ENCODE peak calls at places on chromosome 13, in five cellular contexts. Z is A673; R is MM.1S; L is breast epithelium; X is CD8-positive, alpha-beta memory T cell. I is an unnamed sample.

GRCh38 chr13:61880576-61881283 is 465.1 kb upstream of the PCDH20 start:
- DNase-seq in Z (peak; percentile 73), R (peak; percentile 35), L (no peak), X (no peak), I (no peak)

GRCh38 chr13:112619730-112620639 is 32.0 kb upstream of the TUBGCP3 start:
- DNase-seq in Z (peak; percentile 76), R (no peak), L (no peak), X (no peak), I (no peak)

GRCh38 chr13:111421216-111421615 is 100.8 kb downstream of the TEX29 start:
- DNase-seq in Z (no peak), R (no peak), L (no peak), X (no peak), I (no peak)

GRCh38 chr13:110254751-110255553 is 52.0 kb downstream of the COL4A1 start:
- DNase-seq in Z (no peak), R (no peak), L (no peak), X (no peak), I (no peak)

GRCh38 chr13:110294146-110294545 is 12.8 kb downstream of the COL4A1 start:
- DNase-seq in Z (no peak), R (no peak), L (no peak), X (no peak), I (no peak)

GRCh38 chr13:21762512-21762911 is 91.6 kb downstream of the FGF9 start:
- DNase-seq in Z (no peak), R (no peak), L (no peak), X (no peak), I (no peak)

GRCh38 chr13:110108348-110109139 is 198.4 kb downstream of the COL4A1 start:
- DNase-seq in Z (peak; percentile 85), R (peak; percentile 59), L (peak; percentile 74), X (no peak), I (no peak)

GRCh38 chr13:39894586-39894985 is 239.1 kb downstream of the COG6 start:
- DNase-seq in Z (no peak), R (no peak), L (no peak), X (no peak), I (no peak)

GRCh38 chr13:49652691-49653305 is 24.5 kb downstream of the ARL11 start:
- DNase-seq in Z (peak; percentile 58), R (no peak), L (no peak), X (no peak), I (no peak)

GRCh38 chr13:36282818-36283432 is 14.7 kb downstream of the CCDC169 start:
- DNase-seq in Z (peak; percentile 71), R (peak; percentile 15), L (no peak), X (no peak), I (peak; percentile 14)

GRCh38 chr13:44068737-44069136 is 189.0 kb downstream of the LACC1 start:
- DNase-seq in Z (peak; percentile 32), R (no peak), L (no peak), X (no peak), I (no peak)

GRCh38 chr13:76886005-76886291 is 257 bp downstream of the KCTD12 start:
- DNase-seq in Z (no peak), R (no peak), L (no peak), X (no peak), I (no peak)

GRCh38 chr13:51811046-51811445 is 7.1 kb upstream of the DHRS12 start:
- DNase-seq in Z (no peak), R (no peak), L (no peak), X (no peak), I (no peak)

GRCh38 chr13:40927929-40928328 is 91.2 kb downstream of the ELF1 start:
- DNase-seq in Z (no peak), R (no peak), L (no peak), X (no peak), I (no peak)

GRCh38 chr13:112248909-112249592 is 127.1 kb upstream of the SPACA7 start:
- DNase-seq in Z (no peak), R (no peak), L (no peak), X (no peak), I (no peak)

GRCh38 chr13:49711218-49711863 is 20.1 kb upstream of the EBPL start:
- DNase-seq in Z (no peak), R (no peak), L (no peak), X (no peak), I (no peak)

GRCh38 chr13:41827507-41828213 is 133.2 kb downstream of the VWA8 start:
- DNase-seq in Z (peak; percentile 52), R (no peak), L (no peak), X (no peak), I (no peak)

GRCh38 chr13:95858286-95859075 is 181.5 kb downstream of the DNAJC3 start:
- DNase-seq in Z (no peak), R (no peak), L (no peak), X (no peak), I (no peak)

GRCh38 chr13:101382086-101382485 is 34.2 kb downstream of the NALCN start:
- DNase-seq in Z (no peak), R (no peak), L (no peak), X (no peak), I (no peak)

GRCh38 chr13:95605426-95606125 is 38.9 kb downstream of the DZIP1 start:
- DNase-seq in Z (no peak), R (no peak), L (no peak), X (no peak), I (no peak)

GRCh38 chr13:113562866-113563265 is 21.7 kb upstream of the TFDP1 start:
- DNase-seq in Z (no peak), R (no peak), L (peak; percentile 10), X (no peak), I (no peak)

GRCh38 chr13:38494445-38494844 is 144.8 kb downstream of the UFM1 start:
- DNase-seq in Z (no peak), R (no peak), L (no peak), X (no peak), I (no peak)

GRCh38 chr13:28423010-28423409 is 71.9 kb downstream of the FLT1 start:
- DNase-seq in Z (no peak), R (no peak), L (no peak), X (no peak), I (no peak)

GRCh38 chr13:47039106-47039505 is 142.3 kb upstream of the HTR2A start:
- DNase-seq in Z (no peak), R (no peak), L (no peak), X (no peak), I (no peak)

GRCh38 chr13:23469901-23470525 is 36.5 kb upstream of the SACS start:
- DNase-seq in Z (no peak), R (no peak), L (no peak), X (no peak), I (no peak)

GRCh38 chr13:96053003-96053703 is at the start of gene UGGT2:
- DNase-seq in Z (peak; percentile 77), R (peak; percentile 95), L (peak; percentile 88), X (no peak), I (no peak)

GRCh38 chr13:50909605-50910482 is at the start of gene RNASEH2B:
- DNase-seq in Z (peak; percentile 78), R (peak; percentile 55), L (peak; percentile 46), X (peak; percentile 54), I (peak; percentile 80)

GRCh38 chr13:32426191-32426980 is 1.5 kb downstream of the N4BP2L1 start:
- DNase-seq in Z (no peak), R (peak; percentile 77), L (no peak), X (no peak), I (peak; percentile 76)

GRCh38 chr13:67588607-67589006 is 358.5 kb upstream of the PCDH9 start:
- DNase-seq in Z (no peak), R (no peak), L (no peak), X (no peak), I (no peak)

GRCh38 chr13:102261809-102262208 is 140.0 kb downstream of the FGF14 start:
- DNase-seq in Z (no peak), R (no peak), L (no peak), X (no peak), I (no peak)

GRCh38 chr13:51643882-51644281 is 59.6 kb downstream of the WDFY2 start:
- DNase-seq in Z (peak; percentile 88), R (no peak), L (no peak), X (no peak), I (no peak)

GRCh38 chr13:32047796-32048195 is 16.2 kb downstream of the FRY start:
- DNase-seq in Z (no peak), R (no peak), L (no peak), X (no peak), I (no peak)

GRCh38 chr13:52665325-52665724 is 12.7 kb downstream of the SUGT1 start:
- DNase-seq in Z (peak; percentile 34), R (peak; percentile 26), L (no peak), X (no peak), I (no peak)

GRCh38 chr13:75226755-75227435 is 255.1 kb downstream of the TBC1D4 start:
- DNase-seq in Z (no peak), R (no peak), L (no peak), X (no peak), I (no peak)

GRCh38 chr13:102172406-102172805 is 229.4 kb downstream of the FGF14 start:
- DNase-seq in Z (no peak), R (no peak), L (no peak), X (no peak), I (no peak)

GRCh38 chr13:36758345-36758744 is 60.7 kb upstream of the RFXAP start:
- DNase-seq in Z (peak; percentile 64), R (no peak), L (no peak), X (no peak), I (no peak)

GRCh38 chr13:111936267-111936925 is 130.6 kb upstream of the SOX1 start:
- DNase-seq in Z (no peak), R (no peak), L (no peak), X (no peak), I (no peak)

GRCh38 chr13:95182570-95183285 is 118.5 kb downstream of the ABCC4 start:
- DNase-seq in Z (no peak), R (no peak), L (no peak), X (no peak), I (no peak)

GRCh38 chr13:20442370-20442769 is 83.3 kb downstream of the CRYL1 start:
- DNase-seq in Z (no peak), R (no peak), L (no peak), X (no peak), I (no peak)
- H3K4me3 ChIP-seq in Z (no peak overlapping the region), R (no peak overlapping the region), L (no peak overlapping the region), X (no peak overlapping the region), I (no peak overlapping the region)

GRCh38 chr13:26961890-26962615 is 201.5 kb upstream of the GPR12 start:
- DNase-seq in Z (no peak), R (no peak), L (no peak), X (no peak), I (no peak)
- H3K4me1 ChIP-seq in Z (no peaks in the 10 kb centered on the region), R (no peaks in the 10 kb centered on the region), L (no peaks in the 10 kb centered on the region), X (no peaks in the 10 kb centered on the region), I (no peaks in the 10 kb centered on the region)

DNA sequence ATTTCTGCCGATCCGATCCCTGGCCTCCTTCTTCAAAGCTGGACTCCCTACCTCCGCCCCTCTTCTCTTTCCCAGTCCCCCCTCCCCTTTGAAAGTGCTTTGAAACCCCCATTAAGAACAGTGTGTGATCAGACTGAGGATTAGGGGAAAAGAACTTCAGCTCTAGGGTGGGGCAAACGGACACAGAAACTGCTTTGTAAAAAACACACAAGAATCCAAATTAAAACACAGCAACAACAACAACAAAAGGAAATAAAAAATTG is 1.4 kb downstream of the SPRY2 start:
- DNase-seq in Z (peak; percentile 35), R (no peak), L (no peak), X (no peak), I (no peak)
- H3K4me3 ChIP-seq in Z (peak overlapping the region; percentile 90), R (peak overlapping the region; percentile 59), L (peak overlapping the region; percentile 88), X (peak overlapping the region; percentile 26), I (peak overlapping the region; percentile 9)

DNA sequence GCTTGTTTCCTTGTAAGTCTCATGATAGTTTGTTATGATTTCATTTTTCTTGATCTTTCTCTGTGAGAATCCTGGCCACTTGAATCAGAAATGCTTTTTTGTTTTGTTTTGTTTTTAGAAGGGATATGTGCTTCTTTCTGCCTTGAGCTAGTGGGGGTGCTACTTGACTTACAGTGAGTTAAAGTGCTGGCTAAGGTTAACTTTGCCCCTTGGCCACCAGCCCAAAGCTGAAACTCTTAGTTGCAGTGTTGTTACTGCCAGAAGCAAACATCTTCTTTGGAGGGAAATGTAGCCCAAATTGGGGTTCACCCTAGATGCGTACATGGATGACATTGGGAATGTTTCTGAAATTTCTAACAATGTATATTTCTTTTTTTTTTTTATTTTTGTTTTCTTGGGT is 57.4 kb downstream of the TDRD3 start:
- DNase-seq in Z (no peak), R (no peak), L (no peak), X (no peak), I (no peak)
- H3K4me1 ChIP-seq in Z (peaks cover 13% of the 10 kb centered on the region), R (no peaks in the 10 kb centered on the region), L (no peaks in the 10 kb centered on the region), X (no peaks in the 10 kb centered on the region), I (no peaks in the 10 kb centered on the region)

I was measured in CD4-positive, alpha-beta memory T cell.